ENCODE peak calls at places on chromosomes 6 and 20, in five cellular contexts. B, E, M, U and O are unnamed samples.
A peak's percentile ranks its signal among the peaks of the same experiment; 100 is the strongest.

GRCh38 chr20:16404640-16405039 is 168.6 kb downstream of the KIF16B start:
- DNase-seq in B (no peak), M (no peak), U (no peak), E (no peak), O (no peak)

GRCh38 chr20:45337367-45338120 is 10.7 kb downstream of the SDC4 start:
- DNase-seq in B (no peak), M (peak; percentile 81), U (no peak), E (peak; percentile 93), O (no peak)

GRCh38 chr20:31859998-31860380 is 10.3 kb downstream of the DUSP15 start:
- DNase-seq in B (no peak), E (no peak), U (no peak), M (no peak), O (no peak)

GRCh38 chr6:89985744-89986493 is 91.7 kb downstream of the GJA10 start:
- DNase-seq in M (peak; percentile 42), B (no peak), E (peak; percentile 93), U (peak; percentile 59), O (no peak)

GRCh38 chr20:53711333-53712211 is 117.9 kb upstream of the ZNF217 start:
- DNase-seq in E (no peak), B (no peak), M (no peak), U (no peak), O (no peak)

GRCh38 chr6:4967301-4968030 is 36.4 kb downstream of the RPP40 start:
- DNase-seq in E (no peak), U (no peak), B (no peak), M (no peak), O (no peak)

GRCh38 chr6:105402090-105402980 is 547 bp downstream of the PREP start:
- DNase-seq in M (peak; percentile 36), U (no peak), B (no peak), E (peak; percentile 48), O (peak; percentile 25)

GRCh38 chr20:38805502-38805957 is at the start of gene PPP1R16B:
- DNase-seq in E (no peak), U (peak; percentile 87), M (no peak), B (peak; percentile 67), O (peak; percentile 72)

GRCh38 chr6:133817460-133818047 is 71.4 kb upstream of the TCF21 start:
- DNase-seq in B (peak; percentile 25), E (no peak), U (no peak), M (no peak), O (peak; percentile 17)

GRCh38 chr6:7554533-7555275 is 13.2 kb downstream of the DSP start:
- DNase-seq in E (no peak), U (no peak), M (no peak), B (no peak), O (no peak)

GRCh38 chr6:168050861-168051586 is 28.0 kb downstream of the FRMD1 start:
- DNase-seq in M (peak; percentile 5), E (no peak), B (no peak), U (peak; percentile 59), O (no peak)

GRCh38 chr6:118249680-118250079 is 298.4 kb upstream of the PLN start:
- DNase-seq in U (no peak), M (peak; percentile 33), B (no peak), E (no peak), O (no peak)

GRCh38 chr6:27866370-27867050 is 45.7 kb downstream of the OR2B2 start:
- DNase-seq in E (peak; percentile 87), M (no peak), U (no peak), B (no peak), O (peak; percentile 10)

GRCh38 chr6:73732845-73733675 is 37.1 kb downstream of the CD109 start:
- DNase-seq in B (peak; percentile 48), M (peak; percentile 65), E (peak; percentile 73), U (peak; percentile 63), O (peak; percentile 52)

GRCh38 chr6:121932071-121933009 is 467.1 kb upstream of the HSF2 start:
- DNase-seq in E (peak; percentile 93), B (no peak), M (peak; percentile 81), U (no peak), O (no peak)

GRCh38 chr6:6595025-6595424 is 6.5 kb downstream of the LY86 start:
- DNase-seq in B (no peak), E (no peak), U (no peak), M (no peak), O (no peak)

GRCh38 chr6:125149256-125150144 is 4.1 kb upstream of the TPD52L1 start:
- DNase-seq in E (peak; percentile 89), M (peak; percentile 71), U (no peak), B (no peak), O (no peak)

GRCh38 chr6:135506270-135506997 is 8.9 kb upstream of the AHI1 start:
- DNase-seq in E (peak; percentile 65), U (no peak), M (peak; percentile 20), B (no peak), O (no peak)

GRCh38 chr20:44446111-44446722 is 29.5 kb upstream of the TTPAL start:
- DNase-seq in M (no peak), U (no peak), B (no peak), E (no peak), O (no peak)

GRCh38 chr20:363319-364078 is 16.6 kb downstream of the NRSN2 start:
- DNase-seq in E (no peak), U (no peak), M (peak; percentile 48), B (no peak), O (no peak)

GRCh38 chr6:73134588-73134987 is 90.7 kb downstream of the KHDC1L start:
- DNase-seq in M (peak; percentile 18), B (no peak), E (peak; percentile 6), U (no peak), O (no peak)

GRCh38 chr6:108671175-108671574 is 110.5 kb downstream of the FOXO3 start:
- DNase-seq in B (no peak), E (no peak), U (no peak), M (no peak), O (no peak)

GRCh38 chr20:50690979-50691584 is at the start of gene RIPOR3:
- DNase-seq in B (no peak), M (no peak), E (peak; percentile 16), U (no peak), O (no peak)

GRCh38 chr6:16367584-16367970 is 129.2 kb downstream of the GMPR start:
- DNase-seq in E (no peak), M (no peak), B (no peak), U (no peak), O (no peak)

GRCh38 chr6:134299236-134299635 is 18.7 kb downstream of the SGK1 start:
- DNase-seq in U (no peak), M (no peak), B (no peak), E (peak; percentile 77), O (no peak)

GRCh38 chr6:132698608-132699007 is 15.2 kb downstream of the VNN1 start:
- DNase-seq in B (no peak), E (no peak), M (no peak), U (no peak), O (no peak)

GRCh38 chr20:32535316-32535952 is 49.7 kb downstream of the NOL4L start:
- DNase-seq in U (no peak), B (peak; percentile 39), E (no peak), M (no peak), O (no peak)

GRCh38 chr6:159844737-159845645 is 44.9 kb downstream of the PNLDC1 start:
- DNase-seq in U (no peak), M (no peak), E (no peak), B (no peak), O (no peak)

GRCh38 chr6:117142995-117143394 is 122.4 kb upstream of the VGLL2 start:
- DNase-seq in M (no peak), E (no peak), B (no peak), U (no peak), O (no peak)

GRCh38 chr20:434661-435419 is 26.7 kb downstream of the RBCK1 start:
- DNase-seq in U (no peak), M (no peak), E (no peak), B (no peak), O (no peak)

GRCh38 chr6:89270951-89271721 is 44.0 kb downstream of the GABRR2 start:
- DNase-seq in U (no peak), M (no peak), E (no peak), B (no peak), O (no peak)

GRCh38 chr6:142631517-142632385 is 313.2 kb downstream of the HIVEP2 start:
- DNase-seq in E (no peak), B (no peak), M (no peak), U (no peak), O (no peak)

GRCh38 chr20:44614525-44614924 is 32.1 kb downstream of the PKIG start:
- DNase-seq in U (peak; percentile 52), M (no peak), E (no peak), B (no peak), O (no peak)

GRCh38 chr6:135996668-135997067 is 145.2 kb downstream of the PDE7B start:
- DNase-seq in U (no peak), M (no peak), B (no peak), E (no peak), O (no peak)

GRCh38 chr6:90610291-90610670 is 23.4 kb upstream of the MAP3K7 start:
- DNase-seq in E (peak; percentile 28), U (peak; percentile 17), B (no peak), M (no peak), O (no peak)

GRCh38 chr20:18477821-18478220 is 10.6 kb downstream of the POLR3F start:
- DNase-seq in U (no peak), M (no peak), B (no peak), E (no peak), O (no peak)

GRCh38 chr20:61487346-61488022 is 235.4 kb downstream of the CDH4 start:
- DNase-seq in M (no peak), E (no peak), U (no peak), B (no peak), O (no peak)

GRCh38 chr6:87257565-87257964 is 64.8 kb upstream of the SMIM8 start:
- DNase-seq in U (no peak), B (no peak), M (no peak), E (no peak), O (no peak)